ENCODE peak calls at places on chromosomes 7 and 10, in seven cellular contexts. A is body of pancreas, D is PC-9, P is stomach, T is gastrocnemius medialis, C is upper lobe of right lung, S is breast epithelium. N is an unnamed sample.

GRCh38 chr10:101397140-101397539 is 43.2 kb downstream of the BTRC start:
- DNase-seq in C (no peak), T (no peak), S (no peak), A (no peak), D (no peak), P (no peak), N (no peak)

GRCh38 chr7:47283497-47284131 is 298.3 kb downstream of the TNS3 start:
- DNase-seq in S (no peak), P (no peak), D (no peak), C (no peak), T (no peak), A (peak; percentile 35), N (peak; percentile 57)

GRCh38 chr10:21727452-21728168 is 193.6 kb downstream of the MLLT10 start:
- DNase-seq in C (no peak), D (no peak), T (no peak), S (no peak), A (no peak), P (peak; percentile 41), N (peak; percentile 70)

GRCh38 chr7:74022507-74022906 is 5.5 kb upstream of the ELN start:
- DNase-seq in T (no peak), C (no peak), S (no peak), D (no peak), A (no peak), P (no peak), N (no peak)

GRCh38 chr10:52758406-52758805 is 14.2 kb downstream of the MBL2 start:
- DNase-seq in C (no peak), T (no peak), D (no peak), P (no peak), A (no peak), S (no peak), N (no peak)

GRCh38 chr7:82517059-82517458 is 73.5 kb upstream of the CACNA2D1 start:
- DNase-seq in T (no peak), C (no peak), P (no peak), D (no peak), A (no peak), S (no peak), N (no peak)

GRCh38 chr10:48819806-48820205 is 119.8 kb downstream of the LRRC18 start:
- DNase-seq in S (no peak), C (no peak), T (no peak), D (no peak), P (no peak), A (no peak), N (no peak)

GRCh38 chr7:86664991-86665390 is 21.3 kb downstream of the GRM3 start:
- DNase-seq in P (no peak), T (no peak), D (no peak), S (no peak), A (no peak), C (no peak), N (no peak)

GRCh38 chr7:155677688-155678087 is 33.2 kb downstream of the RBM33 start:
- DNase-seq in D (no peak), T (no peak), S (no peak), C (no peak), A (no peak), P (no peak), N (no peak)

GRCh38 chr7:52100-52499 is 140.3 kb upstream of the FAM20C start:
- DNase-seq in A (no peak), D (no peak), C (peak; percentile 41), S (no peak), P (no peak), T (no peak), N (no peak)

GRCh38 chr10:110919971-110920881 is 822 bp downstream of the SHOC2 start:
- DNase-seq in A (peak; percentile 44), C (peak; percentile 75), T (peak; percentile 13), S (peak; percentile 52), D (no peak), P (no peak), N (no peak)

GRCh38 chr7:113197274-113197673 is 78.9 kb upstream of the SMIM30 start:
- DNase-seq in P (no peak), T (no peak), D (no peak), S (no peak), A (no peak), C (no peak), N (no peak)

GRCh38 chr10:19930936-19931859 is 115.0 kb downstream of the PLXDC2 start:
- DNase-seq in S (no peak), P (no peak), T (peak; percentile 43), D (no peak), A (peak; percentile 30), C (no peak), N (peak; percentile 90)

GRCh38 chr7:139231513-139232376 is 708 bp downstream of the UBN2 start:
- DNase-seq in C (peak; percentile 70), P (peak; percentile 27), S (no peak), D (no peak), T (peak; percentile 7), A (peak; percentile 22), N (peak; percentile 23)

GRCh38 chr7:46003896-46004875 is 83.1 kb upstream of the IGFBP3 start:
- DNase-seq in D (peak; percentile 82), T (no peak), C (no peak), A (no peak), P (no peak), S (no peak), N (peak; percentile 75)

GRCh38 chr10:82319558-82319957 is 444.6 kb downstream of the NRG3 start:
- DNase-seq in C (no peak), P (no peak), A (no peak), D (no peak), S (no peak), T (no peak), N (no peak)

GRCh38 chr7:129258649-129259389 is 34.0 kb downstream of the AHCYL2 start:
- DNase-seq in S (no peak), A (no peak), P (no peak), T (no peak), C (no peak), D (no peak), N (peak; percentile 44)

DNA sequence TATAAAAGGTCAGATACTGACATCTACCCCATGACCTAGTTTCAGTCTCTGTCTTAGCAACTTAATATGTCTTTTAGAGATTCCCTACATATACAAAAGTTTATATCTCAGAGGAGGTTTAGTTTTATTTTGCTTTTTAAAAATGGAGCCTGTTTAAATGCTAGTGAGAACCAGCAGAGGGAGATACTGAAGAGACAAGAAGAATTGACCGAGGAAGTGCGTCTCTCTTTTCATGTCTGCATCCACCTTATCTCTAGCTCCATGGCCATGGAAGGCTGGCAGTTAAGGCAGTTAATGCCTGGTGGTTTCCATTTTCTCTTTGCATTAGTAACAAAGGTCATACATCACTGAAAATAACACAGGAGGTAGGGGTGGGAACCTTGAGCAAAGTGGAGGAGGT is 10.7 kb downstream of the SUV39H2 start:
- DNase-seq in A (no peak), T (no peak), C (no peak), P (no peak), D (no peak), S (no peak), N (no peak)
- TF ChIP-seq CTCF in A (no peak), T (no peak), C (no peak), P (no peak), D (no peak), S (no peak), N (peak; percentile 43)

DNA sequence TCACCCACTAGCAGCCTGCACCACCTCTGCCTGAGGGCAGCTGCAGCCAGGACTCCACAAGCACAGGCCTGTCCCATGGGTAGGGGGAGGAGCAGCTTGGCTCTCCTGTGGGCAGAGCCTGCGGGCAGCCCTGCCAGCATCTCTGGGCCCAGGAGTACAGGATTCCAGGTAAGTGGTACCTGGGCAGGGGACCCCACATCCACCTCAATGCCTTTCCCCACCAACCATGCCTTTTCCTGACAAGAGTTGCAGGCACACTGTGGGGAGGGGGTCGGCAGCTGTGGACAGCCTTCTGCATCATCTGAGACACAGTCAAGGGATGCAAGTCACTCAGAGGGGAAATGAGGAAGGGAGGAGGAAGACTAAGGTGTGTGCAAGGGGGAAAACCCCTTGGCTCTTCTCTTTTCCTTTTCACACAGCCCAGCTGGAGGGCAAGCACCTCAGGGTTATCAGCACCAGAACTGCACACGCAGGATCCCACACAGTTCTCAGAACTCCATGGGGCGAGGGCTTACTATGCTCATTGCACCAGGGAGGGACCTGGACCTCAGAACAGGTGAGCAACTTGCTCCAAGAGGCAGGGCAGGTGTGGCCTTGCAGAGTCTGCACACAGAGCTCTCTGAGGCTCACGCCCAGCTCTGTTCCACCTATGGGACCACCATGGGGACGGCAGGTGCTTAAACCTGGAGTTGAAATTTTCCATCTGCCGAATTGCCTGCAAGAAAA is 16.5 kb upstream of the ANTXRL start:
- DNase-seq in D (no peak), S (no peak), C (no peak), T (no peak), A (no peak), P (peak; percentile 8), N (no peak)
- H3K27ac ChIP-seq in D (no peak overlapping the region), S (no peak overlapping the region), C (no peak overlapping the region), T (no peak overlapping the region), A (no peak overlapping the region), P (no peak overlapping the region), N (no peak overlapping the region)

DNA sequence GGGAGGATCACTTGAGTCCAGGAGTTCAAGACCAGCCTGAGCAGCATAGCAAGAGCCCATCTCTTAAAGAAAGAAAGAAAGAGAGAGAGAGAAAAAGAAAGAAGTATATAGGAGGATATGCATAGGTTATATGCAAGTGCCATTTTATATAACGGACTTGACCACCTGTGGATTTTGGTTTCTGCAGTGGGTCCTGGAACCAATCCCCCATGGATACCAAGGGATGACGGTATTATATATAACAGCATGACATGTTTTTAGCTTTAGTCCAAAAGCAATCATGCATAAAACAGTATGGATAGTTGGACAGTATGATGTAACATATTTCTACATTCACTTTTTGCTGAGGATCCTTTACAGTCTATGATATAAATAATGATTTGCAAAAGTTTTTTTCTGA is 45.3 kb downstream of the DLD start:
- DNase-seq in P (no peak), D (no peak), S (no peak), T (no peak), C (no peak), A (no peak), N (no peak)
- H3K4me1 ChIP-seq in P (peaks cover 3% of the 10 kb centered on the region), D (no peaks in the 10 kb centered on the region), S (no peaks in the 10 kb centered on the region), T (peaks cover 39% of the 10 kb centered on the region), C (peaks cover 6% of the 10 kb centered on the region), A (no peaks in the 10 kb centered on the region), N (peaks cover 39% of the 10 kb centered on the region)

GRCh38 chr7:50649259-50649885 is 84.2 kb upstream of the DDC start:
- DNase-seq in D (no peak), A (no peak), T (no peak), P (no peak), C (no peak), S (no peak), N (no peak)
- TF ChIP-seq CTCF in D (no peak), A (no peak), T (no peak), P (no peak), C (no peak), S (no peak), N (no peak)

GRCh38 chr10:61987537-61987936 is 86.0 kb downstream of the ARID5B start:
- DNase-seq in A (no peak), S (no peak), T (no peak), D (no peak), P (no peak), C (no peak), N (no peak)
- H3K27ac ChIP-seq in A (no peak overlapping the region), S (peak overlapping the region; percentile 46), T (peak overlapping the region; percentile 62), D (no peak overlapping the region), P (peak overlapping the region; percentile 72), C (peak overlapping the region; percentile 9), N (no peak overlapping the region)

N was measured in foreskin keratinocyte.